ENCODE peak calls at places on chromosomes 1 and 21, in five cellular contexts. N is MM.1S, D is non-pigmented ciliary epithelial cell, X is lung, T is EL. R is an unnamed sample.
A peak's percentile ranks its signal among the peaks of the same experiment; 100 is the strongest.

GRCh38 chr1:16302709-16303627 is 49.3 kb downstream of the FBXO42 start:
- DNase-seq in N (no peak), D (no peak), T (no peak), X (no peak), R (no peak)

GRCh38 chr1:105736349-105736748 is 1320.1 kb upstream of the PRMT6 start:
- DNase-seq in N (no peak), T (no peak), D (no peak), X (no peak), R (no peak)

GRCh38 chr21:14383596-14384210 is 757 bp upstream of the HSPA13 start:
- DNase-seq in N (peak; percentile 50), X (no peak), T (no peak), D (peak; percentile 6), R (peak; percentile 18)

GRCh38 chr1:159562680-159563079 is 24.9 kb upstream of the APCS start:
- DNase-seq in T (no peak), D (no peak), X (no peak), N (no peak), R (no peak)

GRCh38 chr1:86788300-86789206 is 84.2 kb downstream of the SH3GLB1 start:
- DNase-seq in X (peak; percentile 33), T (peak; percentile 64), N (no peak), D (peak; percentile 93), R (no peak)

GRCh38 chr1:33764149-33764548 is 99.7 kb upstream of the HMGB4 start:
- DNase-seq in N (no peak), T (no peak), X (no peak), D (no peak), R (no peak)

GRCh38 chr1:59592924-59593323 is 221.8 kb upstream of the HOOK1 start:
- DNase-seq in X (no peak), T (no peak), D (no peak), N (no peak), R (no peak)

GRCh38 chr1:174191255-174191906 is 32.1 kb downstream of the RABGAP1L start:
- DNase-seq in D (peak; percentile 65), T (peak; percentile 90), X (no peak), N (no peak), R (no peak)

GRCh38 chr21:27590271-27590670 is 623.4 kb upstream of the ADAMTS5 start:
- DNase-seq in D (no peak), N (no peak), T (peak; percentile 83), X (no peak), R (no peak)

GRCh38 chr1:60581455-60582220 is 500.7 kb upstream of the NFIA start:
- DNase-seq in X (no peak), N (no peak), D (no peak), T (no peak), R (no peak)

GRCh38 chr1:175080030-175080429 is 12.4 kb downstream of the TNN start:
- DNase-seq in D (no peak), T (no peak), N (no peak), X (no peak), R (no peak)

GRCh38 chr1:203556047-203556851 is 62.3 kb downstream of the OPTC start:
- DNase-seq in X (no peak), D (no peak), N (no peak), T (peak; percentile 89), R (no peak)

GRCh38 chr1:28668956-28669719 is 554 bp downstream of the GMEB1 start:
- DNase-seq in X (peak; percentile 41), D (no peak), T (peak; percentile 46), N (peak; percentile 74), R (peak; percentile 53)

GRCh38 chr1:181087400-181087901 is 1.0 kb upstream of the IER5 start:
- DNase-seq in N (peak; percentile 30), X (no peak), D (no peak), T (peak; percentile 52), R (peak; percentile 50)

GRCh38 chr1:178121883-178122282 is 28.0 kb downstream of the RASAL2 start:
- DNase-seq in D (no peak), N (no peak), X (no peak), T (no peak), R (no peak)

GRCh38 chr1:218348628-218349185 is 3.6 kb downstream of the TGFB2 start:
- DNase-seq in D (no peak), X (no peak), T (peak; percentile 32), N (no peak), R (no peak)

GRCh38 chr1:36118396-36118795 is 6.6 kb downstream of the COL8A2 start:
- DNase-seq in T (no peak), D (no peak), N (no peak), X (no peak), R (no peak)

GRCh38 chr1:16119926-16120325 is 35.9 kb downstream of the EPHA2 start:
- DNase-seq in X (no peak), T (no peak), N (no peak), D (no peak), R (no peak)

GRCh38 chr1:170375082-170375733 is 156.8 kb upstream of the GORAB start:
- DNase-seq in X (no peak), T (no peak), D (no peak), N (no peak), R (no peak)

R was measured in stimulated activated naive CD8-positive, alpha-beta T cell treated with anti-CD3 and anti-CD28 coated beads, Interleukin-15, amount 100 ng/mL, for 72 hours.